ENCODE peak calls at places on chromosomes 6 and 20, in seven cellular contexts. O is SK-N-SH, A is A673, Q is fibroblast of pulmonary artery, U is bronchial epithelial cell, E is AG09309, L is fibroblast of the aortic adventitia. C is an unnamed sample.

GRCh38 chr6:153207617-153208016 is 76.5 kb upstream of the RGS17 start:
- DNase-seq in O (no peak), A (no peak), Q (no peak), U (no peak), E (no peak), L (no peak), C (no peak)

GRCh38 chr6:138382498-138383265 is 5.0 kb downstream of the SMIM28 start:
- DNase-seq in O (no peak), A (no peak), Q (no peak), U (no peak), E (no peak), L (no peak), C (peak; percentile 24)

GRCh38 chr6:161091151-161091550 is 99.6 kb downstream of the MAP3K4 start:
- DNase-seq in O (no peak), A (no peak), Q (no peak), U (no peak), E (peak; percentile 24), L (no peak), C (no peak)

GRCh38 chr20:62321521-62321948 is 18.7 kb downstream of the ADRM1 start:
- DNase-seq in O (peak; percentile 85), A (no peak), Q (no peak), U (peak; percentile 26), E (no peak), L (no peak), C (peak; percentile 75)

GRCh38 chr6:50236164-50236563 is 186.4 kb upstream of the DEFB112 start:
- DNase-seq in O (no peak), A (no peak), Q (no peak), U (peak; percentile 21), E (no peak), L (no peak), C (peak; percentile 8)

GRCh38 chr20:48238781-48239180 is 453.5 kb upstream of the SULF2 start:
- DNase-seq in O (no peak), A (no peak), Q (no peak), U (no peak), E (peak; percentile 18), L (peak; percentile 5), C (no peak)

GRCh38 chr20:48421547-48421946 is 406.3 kb downstream of the PREX1 start:
- DNase-seq in O (no peak), A (no peak), Q (no peak), U (no peak), E (no peak), L (no peak), C (no peak)

GRCh38 chr20:63076421-63076820 is 69.7 kb upstream of the BHLHE23 start:
- DNase-seq in O (no peak), A (no peak), Q (no peak), U (no peak), E (no peak), L (no peak), C (no peak)

GRCh38 chr6:137203256-137203655 is 15.9 kb downstream of the IFNGR1 start:
- DNase-seq in O (no peak), A (no peak), Q (no peak), U (no peak), E (no peak), L (no peak), C (no peak)

GRCh38 chr6:115932481-115932880 is 128.2 kb downstream of the FRK start:
- DNase-seq in O (no peak), A (peak; percentile 99), Q (no peak), U (peak; percentile 43), E (no peak), L (no peak), C (peak; percentile 27)

GRCh38 chr6:56953597-56954388 is 1.1 kb upstream of the BEND6 start:
- DNase-seq in O (peak; percentile 29), A (peak; percentile 26), Q (no peak), U (no peak), E (no peak), L (peak; percentile 34), C (peak; percentile 20)

GRCh38 chr20:25009218-25010145 is 16.9 kb upstream of the APMAP start:
- DNase-seq in O (no peak), A (no peak), Q (no peak), U (no peak), E (no peak), L (peak; percentile 36), C (no peak)

GRCh38 chr6:45556828-45557227 is 179.1 kb upstream of the SUPT3H start:
- DNase-seq in O (no peak), A (no peak), Q (no peak), U (no peak), E (no peak), L (no peak), C (no peak)

GRCh38 chr20:56933331-56933698 is 304.2 kb downstream of the TFAP2C start:
- DNase-seq in O (no peak), A (no peak), Q (no peak), U (no peak), E (no peak), L (no peak), C (peak; percentile 10)

GRCh38 chr20:24776755-24777271 is 172.3 kb upstream of the CST7 start:
- DNase-seq in O (no peak), A (no peak), Q (no peak), U (no peak), E (no peak), L (no peak), C (no peak)

GRCh38 chr20:18676366-18676765 is 88.5 kb downstream of the DTD1 start:
- DNase-seq in O (no peak), A (no peak), Q (no peak), U (no peak), E (no peak), L (no peak), C (no peak)

GRCh38 chr6:19805146-19805515 is 32.0 kb upstream of the ID4 start:
- DNase-seq in O (no peak), A (peak; percentile 68), Q (no peak), U (no peak), E (no peak), L (peak; percentile 39), C (no peak)

GRCh38 chr20:19304886-19305415 is 92.5 kb downstream of the SLC24A3 start:
- DNase-seq in O (no peak), A (peak; percentile 87), Q (no peak), U (no peak), E (no peak), L (no peak), C (no peak)

GRCh38 chr6:23754197-23754596 is 371.8 kb upstream of the NRSN1 start:
- DNase-seq in O (peak; percentile 2), A (no peak), Q (no peak), U (peak; percentile 14), E (no peak), L (no peak), C (peak; percentile 5)
- TF ChIP-seq CTCF in O (no peak), A (no peak), Q (no peak), U (peak; percentile 10), E (no peak), L (no peak), C (no peak)

GRCh38 chr20:50788045-50788867 is 6.6 kb upstream of the BCAS4 start:
- DNase-seq in O (peak; percentile 57), A (peak; percentile 94), Q (peak; percentile 82), U (peak; percentile 54), E (peak; percentile 53), L (peak; percentile 87), C (peak; percentile 58)
- H3K4me3 ChIP-seq in O (no peak overlapping the region), A (peak overlapping the region; percentile 18), Q (no peak overlapping the region), U (no peak overlapping the region), E (no peak overlapping the region), L (no peak overlapping the region), C (no peak overlapping the region)

GRCh38 chr6:124799638-124800037 is 162.6 kb upstream of the RNF217 start:
- DNase-seq in O (no peak), A (no peak), Q (no peak), U (no peak), E (no peak), L (no peak), C (no peak)

GRCh38 chr6:124800222-124800621 is 162.0 kb upstream of the RNF217 start:
- DNase-seq in O (no peak), A (no peak), Q (no peak), U (no peak), E (no peak), L (no peak), C (no peak)

GRCh38 chr6:124795879-124796838 is 166.1 kb upstream of the RNF217 start:
- DNase-seq in O (no peak), A (peak; percentile 74), Q (peak; percentile 35), U (peak; percentile 11), E (no peak), L (no peak), C (peak; percentile 42)

GRCh38 chr6:124793406-124793805 is 168.8 kb upstream of the RNF217 start:
- DNase-seq in O (no peak), A (no peak), Q (peak; percentile 3), U (no peak), E (no peak), L (no peak), C (no peak)

DNA sequence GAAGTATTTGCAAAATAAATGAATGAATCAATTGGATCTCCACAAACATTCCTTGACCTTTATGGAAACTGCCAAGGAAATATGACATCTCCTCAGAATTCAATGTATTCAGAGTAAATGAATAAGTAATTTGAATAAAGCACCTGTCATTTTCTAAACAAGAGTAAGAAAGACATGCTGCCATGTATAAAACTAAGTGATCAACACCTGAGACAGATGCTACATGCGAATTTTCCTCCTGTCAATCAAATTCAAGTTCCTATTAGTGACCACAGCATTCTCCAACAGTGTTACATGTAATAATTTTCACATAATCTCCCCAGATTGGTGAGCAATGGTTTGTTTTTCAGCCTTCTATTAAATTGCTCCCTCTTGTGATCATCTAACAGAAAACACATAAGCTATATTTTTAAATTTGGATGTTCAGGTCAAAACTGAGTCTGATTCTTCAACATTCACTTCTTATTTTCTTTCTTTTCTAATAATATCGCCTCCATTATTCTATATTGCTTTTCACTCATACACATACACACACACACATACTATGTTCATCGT is 163.2 kb upstream of the RNF217 start:
- DNase-seq in O (no peak), A (no peak), Q (peak; percentile 3), U (no peak), E (no peak), L (no peak), C (no peak)
- TF ChIP-seq CTCF in O (peak; percentile 28), A (peak; percentile 58), Q (peak; percentile 20), U (no peak), E (no peak), L (no peak), C (no peak)

GRCh38 chr6:125792172-125792571 is 1.4 kb downstream of the NCOA7 start:
- DNase-seq in O (no peak), A (no peak), Q (no peak), U (peak; percentile 79), E (no peak), L (peak; percentile 43), C (peak; percentile 72)
- H3K4me3 ChIP-seq in O (peak overlapping the region; percentile 92), A (peak overlapping the region; percentile 95), Q (peak overlapping the region; percentile 85), U (no peak overlapping the region), E (peak overlapping the region; percentile 88), L (peak overlapping the region; percentile 77), C (no peak overlapping the region)

DNA sequence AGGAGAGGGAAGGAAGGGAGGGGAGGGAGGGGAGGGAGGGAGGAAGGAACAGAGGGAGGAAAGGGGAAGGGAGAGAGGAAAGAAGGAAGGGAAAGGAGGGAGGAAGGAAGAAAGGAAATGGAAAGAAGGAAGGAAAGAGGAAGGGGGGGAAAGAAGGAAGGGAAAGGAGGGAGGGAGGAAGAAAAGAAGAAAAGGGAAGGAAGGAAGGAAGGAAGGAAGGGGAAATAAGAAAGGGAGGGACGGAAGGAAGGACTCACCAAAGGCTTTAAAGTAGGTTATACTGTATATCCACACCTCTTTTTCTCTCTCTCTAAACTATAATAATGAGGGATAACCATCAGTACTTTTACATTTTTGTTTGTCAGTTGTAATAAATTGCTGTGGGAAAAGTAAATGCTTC is 324.9 kb downstream of the ARHGAP18 start:
- DNase-seq in O (no peak), A (no peak), Q (no peak), U (no peak), E (no peak), L (no peak), C (no peak)
- TF ChIP-seq CTCF in O (no peak), A (no peak), Q (no peak), U (no peak), E (no peak), L (no peak), C (no peak)

C was measured in epithelial cell of esophagus.